ENCODE peak calls at places on chromosomes 7 and 10, in nine cellular contexts. N is OCI-LY7; K is lower lobe of right lung; V is transverse colon; L is fibroblast of lung; Y is CD8-positive, alpha-beta T cell; S is fibroblast of mammary gland; O is AG04450; I is GM12864. D is an unnamed sample.

GRCh38 chr7:19464241-19464640 is 244.6 kb downstream of the POLR1F start:
- DNase-seq in N (no peak), K (no peak), V (no peak), L (no peak), Y (no peak), S (peak), O (no peak), I (no peak), D (no peak)

GRCh38 chr10:77526861-77527617 is 110.6 kb downstream of the KCNMA1 start:
- DNase-seq in N (no peak), K (no peak), V (no peak), L (peak), Y (no peak), S (no peak), O (no peak), I (no peak), D (no peak)

GRCh38 chr10:75003891-75004290 is 107.6 kb upstream of the SAMD8 start:
- DNase-seq in N (no peak), K (no peak), V (no peak), L (no peak), Y (no peak), S (no peak), O (no peak), I (no peak), D (no peak)

GRCh38 chr10:32054087-32054486 is 2.1 kb downstream of the KIF5B start:
- DNase-seq in N (peak), K (no peak), V (peak), L (peak), Y (no peak), S (peak), O (peak), I (no peak), D (no peak)

GRCh38 chr7:134750083-134751062 is 29.1 kb upstream of the CALD1 start:
- DNase-seq in N (peak), K (no peak), V (peak), L (peak), Y (peak), S (peak), O (no peak), I (no peak), D (peak)

GRCh38 chr10:48490576-48491345 is 114.1 kb downstream of the ARHGAP22 start:
- DNase-seq in N (no peak), K (no peak), V (no peak), L (no peak), Y (no peak), S (no peak), O (no peak), I (no peak), D (no peak)

GRCh38 chr7:47379629-47380324 is 202.1 kb downstream of the TNS3 start:
- DNase-seq in N (no peak), K (peak), V (peak), L (peak), Y (no peak), S (peak), O (peak), I (no peak), D (no peak)

GRCh38 chr10:944034-944831 is 12.7 kb upstream of the LARP4B start:
- DNase-seq in N (no peak), K (peak), V (peak), L (peak), Y (no peak), S (peak), O (no peak), I (no peak), D (no peak)

GRCh38 chr10:79387466-79387973 is 40.3 kb downstream of the PPIF start:
- DNase-seq in N (no peak), K (no peak), V (peak), L (no peak), Y (no peak), S (no peak), O (no peak), I (no peak), D (no peak)

GRCh38 chr10:99328579-99329237 is 448 bp upstream of the CNNM1 start:
- DNase-seq in N (no peak), K (no peak), V (no peak), L (peak), Y (no peak), S (peak), O (no peak), I (no peak), D (peak)

GRCh38 chr10:3652886-3653285 is 132.1 kb downstream of the KLF6 start:
- DNase-seq in N (no peak), K (no peak), V (no peak), L (peak), Y (no peak), S (peak), O (no peak), I (no peak), D (no peak)

GRCh38 chr7:141541375-141541774 is 9.8 kb upstream of the AGK start:
- DNase-seq in N (no peak), K (no peak), V (no peak), L (no peak), Y (no peak), S (no peak), O (no peak), I (no peak), D (no peak)

GRCh38 chr10:84993251-84994035 is 665.1 kb downstream of the CCSER2 start:
- DNase-seq in N (no peak), K (no peak), V (no peak), L (no peak), Y (no peak), S (no peak), O (no peak), I (no peak), D (no peak)

GRCh38 chr7:1275685-1276424 is 43.2 kb downstream of the UNCX start:
- DNase-seq in N (no peak), K (peak), V (no peak), L (no peak), Y (no peak), S (no peak), O (no peak), I (no peak), D (no peak)

GRCh38 chr7:154289119-154289518 is 236.9 kb downstream of the DPP6 start:
- DNase-seq in N (no peak), K (no peak), V (no peak), L (no peak), Y (no peak), S (no peak), O (no peak), I (no peak), D (no peak)

GRCh38 chr10:373516-374309 is 238.5 kb downstream of the ZMYND11 start:
- DNase-seq in N (no peak), K (no peak), V (peak), L (peak), Y (no peak), S (peak), O (peak), I (no peak), D (no peak)

GRCh38 chr7:150435390-150436073 is 14.9 kb upstream of the GIMAP8 start:
- DNase-seq in N (peak), K (no peak), V (peak), L (no peak), Y (no peak), S (no peak), O (no peak), I (peak), D (no peak)

GRCh38 chr7:18294408-18294807 is 201.1 kb upstream of the HDAC9 start:
- DNase-seq in N (no peak), K (no peak), V (no peak), L (no peak), Y (no peak), S (no peak), O (no peak), I (no peak), D (no peak)

GRCh38 chr7:134850048-134850447 is 70.6 kb downstream of the CALD1 start:
- DNase-seq in N (no peak), K (no peak), V (no peak), L (no peak), Y (no peak), S (peak), O (no peak), I (no peak), D (no peak)

GRCh38 chr7:153381275-153382119 is 621.9 kb downstream of the ACTR3B start:
- DNase-seq in N (peak), K (no peak), V (peak), L (no peak), Y (no peak), S (no peak), O (no peak), I (no peak), D (peak)

GRCh38 chr7:22251906-22252495 is 105.0 kb downstream of the RAPGEF5 start:
- DNase-seq in N (no peak), K (no peak), V (no peak), L (no peak), Y (no peak), S (no peak), O (no peak), I (no peak), D (no peak)

GRCh38 chr7:29239638-29240037 is 45.1 kb downstream of the CHN2 start:
- DNase-seq in N (no peak), K (no peak), V (no peak), L (no peak), Y (no peak), S (peak), O (no peak), I (no peak), D (no peak)

GRCh38 chr10:104387130-104387888 is 33.7 kb downstream of the CFAP58 start:
- DNase-seq in N (peak), K (no peak), V (no peak), L (no peak), Y (no peak), S (no peak), O (no peak), I (no peak), D (no peak)

GRCh38 chr7:17774701-17775288 is 165.5 kb downstream of the SNX13 start:
- DNase-seq in N (no peak), K (no peak), V (no peak), L (peak), Y (no peak), S (no peak), O (no peak), I (no peak), D (no peak)

GRCh38 chr10:8616166-8616565 is 561.7 kb downstream of the GATA3 start:
- DNase-seq in N (peak), K (no peak), V (no peak), L (no peak), Y (no peak), S (no peak), O (no peak), I (no peak), D (no peak)

GRCh38 chr10:26978531-26978930 is 117.8 kb upstream of the ABI1 start:
- DNase-seq in N (no peak), K (no peak), V (no peak), L (no peak), Y (no peak), S (no peak), O (no peak), I (no peak), D (no peak)

GRCh38 chr7:140673063-140673769 is 471 bp downstream of the ADCK2 start:
- DNase-seq in N (peak), K (peak), V (peak), L (no peak), Y (peak), S (no peak), O (no peak), I (no peak), D (peak)

GRCh38 chr10:28047061-28047460 is 48.2 kb upstream of the ODAD2 start:
- DNase-seq in N (no peak), K (no peak), V (no peak), L (no peak), Y (no peak), S (no peak), O (no peak), I (no peak), D (no peak)

GRCh38 chr7:2108501-2109250 is 124.1 kb downstream of the MAD1L1 start:
- DNase-seq in N (peak), K (no peak), V (no peak), L (no peak), Y (no peak), S (no peak), O (no peak), I (no peak), D (no peak)

GRCh38 chr7:100966542-100967291 is 2.6 kb upstream of the MUC12 start:
- DNase-seq in N (no peak), K (no peak), V (peak), L (no peak), Y (no peak), S (no peak), O (no peak), I (no peak), D (no peak)

GRCh38 chr10:120365872-120366271 is 91.2 kb upstream of the PLPP4 start:
- DNase-seq in N (no peak), K (no peak), V (no peak), L (no peak), Y (no peak), S (peak), O (no peak), I (no peak), D (no peak)

GRCh38 chr7:125061776-125062397 is 132.3 kb upstream of the POT1 start:
- DNase-seq in N (no peak), K (no peak), V (no peak), L (peak), Y (no peak), S (peak), O (no peak), I (no peak), D (no peak)

GRCh38 chr7:157506268-157506667 is 169.5 kb downstream of the DNAJB6 start:
- DNase-seq in N (no peak), K (no peak), V (no peak), L (no peak), Y (no peak), S (no peak), O (no peak), I (no peak), D (no peak)

GRCh38 chr10:43398939-43399871 is 9.8 kb downstream of the HNRNPF start:
- DNase-seq in N (no peak), K (no peak), V (no peak), L (no peak), Y (no peak), S (peak), O (no peak), I (no peak), D (no peak)

GRCh38 chr7:1968397-1969111 is 264.2 kb downstream of the MAD1L1 start:
- DNase-seq in N (no peak), K (peak), V (no peak), L (no peak), Y (no peak), S (no peak), O (no peak), I (no peak), D (no peak)

GRCh38 chr10:36256166-36256565 is 614.1 kb upstream of the FZD8 start:
- DNase-seq in N (no peak), K (no peak), V (no peak), L (peak), Y (no peak), S (peak), O (no peak), I (no peak), D (no peak)

GRCh38 chr10:6722616-6723004 is 142.5 kb upstream of the PRKCQ start:
- DNase-seq in N (no peak), K (no peak), V (no peak), L (peak), Y (no peak), S (peak), O (no peak), I (no peak), D (no peak)

GRCh38 chr10:89853796-89854195 is 152.4 kb downstream of the KIF20B start:
- DNase-seq in N (no peak), K (no peak), V (no peak), L (no peak), Y (no peak), S (no peak), O (no peak), I (no peak), D (peak)

GRCh38 chr10:128124813-128125403 is 1.3 kb downstream of the MKI67 start:
- DNase-seq in N (peak), K (no peak), V (peak), L (no peak), Y (no peak), S (no peak), O (no peak), I (no peak), D (no peak)

DNA sequence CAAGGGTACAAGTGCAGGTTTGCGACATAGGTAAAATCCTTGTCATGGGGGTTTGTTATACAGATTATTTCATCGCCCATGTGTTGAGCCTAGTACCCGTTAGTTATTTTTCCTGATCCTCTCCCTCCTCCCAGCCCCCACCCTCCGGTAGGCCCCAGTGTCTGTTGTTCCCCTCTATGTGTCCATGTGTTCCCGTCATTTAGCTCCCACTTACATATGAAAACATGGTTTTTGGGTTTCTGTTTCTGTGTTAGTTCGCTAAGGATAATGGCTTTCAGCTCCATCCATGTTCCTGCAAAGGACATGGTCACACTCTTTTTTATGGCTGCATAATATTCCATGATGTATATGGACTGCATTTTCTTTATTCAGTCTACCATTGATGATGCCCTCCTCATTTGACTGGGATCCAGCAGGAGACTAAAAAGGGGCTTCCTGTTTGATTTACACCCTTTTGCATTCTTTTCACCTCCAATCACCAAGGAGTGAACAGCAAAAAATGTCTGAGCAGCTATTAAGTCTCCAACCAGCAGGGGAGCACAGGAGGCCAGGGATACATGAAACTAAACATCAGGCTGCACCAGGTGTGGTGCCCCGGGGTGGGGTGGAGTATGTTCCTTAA is 188.2 kb downstream of the SKIDA1 start:
- DNase-seq in N (no peak), K (no peak), V (no peak), L (no peak), Y (no peak), S (no peak), O (no peak), I (no peak), D (no peak)
- TF ChIP-seq CTCF in N (no peak), K (no peak), V (no peak), L (no peak), Y (no peak), S (no peak), O (no peak), I (no peak), D (peak)

DNA sequence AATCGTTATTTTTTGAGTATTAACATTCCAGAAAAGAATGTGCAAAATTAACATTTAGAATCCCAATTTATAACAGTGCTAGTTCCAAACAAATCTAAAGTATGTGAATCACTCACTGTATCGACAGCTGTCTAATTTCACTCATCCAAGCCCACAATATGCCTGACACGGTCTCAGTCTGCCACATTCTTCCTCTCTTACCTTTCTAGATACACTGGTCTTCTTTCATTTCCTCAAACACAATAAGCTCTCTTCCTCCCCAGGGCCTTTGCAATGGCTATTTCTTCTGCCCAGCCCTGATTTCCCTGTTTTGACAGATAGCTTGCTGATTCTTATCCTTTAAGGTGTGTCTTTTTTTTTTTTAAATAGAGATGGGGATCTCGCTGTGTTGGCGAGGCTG is 48.8 kb downstream of the UBE2H start:
- DNase-seq in N (peak), K (no peak), V (no peak), L (no peak), Y (no peak), S (no peak), O (no peak), I (peak), D (no peak)
- TF ChIP-seq CTCF in N (no peak), K (no peak), V (no peak), L (no peak), Y (no peak), S (no peak), O (no peak), I (no peak), D (no peak)

GRCh38 chr7:30478349-30479228 is at the start of gene NOD1:
- DNase-seq in N (peak), K (peak), V (peak), L (peak), Y (peak), S (peak), O (no peak), I (no peak), D (peak)
- TF ChIP-seq CTCF in N (no peak), K (no peak), V (peak), L (peak), Y (no peak), S (no peak), O (no peak), I (no peak), D (no peak)

DNA sequence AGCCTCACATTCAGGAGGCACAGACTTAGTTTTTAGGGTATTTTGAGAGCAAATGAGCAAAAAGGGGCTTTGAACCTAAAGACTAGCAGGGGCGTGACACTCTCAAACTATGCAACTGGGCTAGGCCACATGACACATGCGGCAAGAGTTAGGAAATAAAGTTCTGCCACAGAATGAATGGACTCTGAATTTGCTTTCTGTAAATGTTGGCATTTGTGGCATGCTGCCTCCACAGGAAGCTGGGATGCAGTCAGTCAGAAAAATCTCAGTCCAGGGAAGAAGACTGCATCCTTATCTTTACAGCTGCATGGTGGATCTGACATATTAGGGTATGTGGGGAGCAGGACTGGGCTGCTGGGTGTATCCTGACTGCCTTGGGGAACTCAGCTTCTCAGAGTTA is 181.0 kb downstream of the COBL start:
- DNase-seq in N (no peak), K (no peak), V (no peak), L (no peak), Y (no peak), S (no peak), O (no peak), I (no peak), D (no peak)
- TF ChIP-seq CTCF in N (no peak), K (no peak), V (no peak), L (no peak), Y (no peak), S (no peak), O (no peak), I (no peak), D (no peak)

GRCh38 chr10:68829952-68830351 is 2.6 kb downstream of the STOX1 start:
- DNase-seq in N (no peak), K (no peak), V (no peak), L (no peak), Y (no peak), S (no peak), O (no peak), I (no peak), D (no peak)

GRCh38 chr10:68829494-68829893 is 2.2 kb downstream of the STOX1 start:
- DNase-seq in N (no peak), K (no peak), V (no peak), L (no peak), Y (no peak), S (no peak), O (no peak), I (no peak), D (no peak)

GRCh38 chr10:68831961-68832455 is 4.7 kb downstream of the STOX1 start:
- DNase-seq in N (no peak), K (no peak), V (no peak), L (no peak), Y (no peak), S (no peak), O (no peak), I (no peak), D (no peak)

GRCh38 chr10:68828833-68829232 is 1.5 kb downstream of the STOX1 start:
- DNase-seq in N (no peak), K (no peak), V (no peak), L (no peak), Y (no peak), S (no peak), O (no peak), I (no peak), D (no peak)

DNA sequence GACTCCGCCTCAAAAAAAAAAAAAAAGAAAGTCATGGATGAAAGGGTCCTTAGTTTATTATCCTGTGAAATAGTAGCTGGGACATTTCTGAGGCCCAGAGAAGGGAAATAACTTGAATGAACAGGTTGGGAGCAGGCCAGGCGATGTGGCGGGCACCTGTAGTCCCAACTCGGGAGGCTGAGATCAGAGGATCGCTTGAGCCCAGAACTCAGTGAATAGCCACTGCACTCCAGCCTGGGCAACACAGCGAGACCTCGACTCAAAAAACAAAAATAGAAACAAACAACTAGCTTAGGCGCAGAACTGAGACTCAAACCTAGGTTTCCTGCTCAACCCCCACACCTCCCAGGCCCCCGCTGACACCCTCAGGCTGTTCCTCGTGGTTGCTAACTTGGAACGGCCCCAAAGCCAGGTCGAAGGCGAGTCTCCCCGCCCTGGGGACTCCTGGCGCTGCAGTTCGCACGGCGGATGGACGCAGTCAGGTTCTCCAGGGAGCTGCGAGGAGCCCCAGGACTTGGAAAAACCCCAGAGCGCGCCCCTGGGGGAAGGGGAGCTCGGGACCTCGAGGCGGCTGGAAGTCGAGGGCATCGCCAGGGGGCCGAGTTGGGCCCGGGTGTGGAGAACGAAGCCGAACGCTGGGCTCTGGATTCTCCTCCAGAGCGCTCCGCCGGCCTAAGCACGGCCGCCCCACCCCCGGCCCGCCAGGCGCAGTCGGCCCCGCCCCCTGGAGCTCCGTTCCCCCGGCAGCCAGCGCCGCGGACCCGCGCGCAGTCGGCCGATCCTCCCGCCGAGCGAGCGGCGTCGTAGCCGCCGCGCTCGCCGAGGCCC is at the start of gene STOX1:
- DNase-seq in N (peak), K (peak), V (peak), L (peak), Y (peak), S (peak), O (no peak), I (no peak), D (peak)
- TF ChIP-seq CTCF in N (peak), K (no peak), V (no peak), L (no peak), Y (no peak), S (no peak), O (no peak), I (no peak), D (no peak)

D was measured in endothelial cell.